ENCODE peak calls at places on chromosomes 5 and 9, in six cellular contexts. Q, O, D, S, T and R are unnamed samples.

GRCh38 chr5:113806250-113806649 is 292.8 kb downstream of the YTHDC2 start:
- DNase-seq in S (no peak), O (no peak), D (peak; percentile 32), T (no peak), Q (no peak), R (peak; percentile 45)

GRCh38 chr5:162888268-162888667 is 549.1 kb upstream of the CCNG1 start:
- DNase-seq in T (no peak), Q (no peak), D (no peak), S (no peak), O (no peak), R (peak; percentile 43)

GRCh38 chr5:173670130-173670591 is 53.7 kb upstream of the BOD1 start:
- DNase-seq in O (no peak), S (no peak), T (no peak), D (peak; percentile 9), Q (no peak), R (no peak)

GRCh38 chr9:33416996-33417395 is 14.6 kb upstream of the AQP7 start:
- DNase-seq in S (no peak), D (no peak), T (peak; percentile 38), Q (no peak), O (no peak), R (no peak)

GRCh38 chr5:141832131-141832530 is 46.1 kb downstream of the PCDH1 start:
- DNase-seq in Q (no peak), T (no peak), O (no peak), S (no peak), D (no peak), R (no peak)

GRCh38 chr5:111734013-111734412 is 23.0 kb downstream of the NREP start:
- DNase-seq in T (no peak), O (no peak), D (peak; percentile 38), S (peak; percentile 32), Q (peak; percentile 53), R (no peak)

GRCh38 chr5:137142371-137143243 is 356.5 kb downstream of the SPOCK1 start:
- DNase-seq in T (no peak), S (no peak), D (peak; percentile 96), O (peak; percentile 21), Q (peak; percentile 69), R (peak; percentile 50)

GRCh38 chr9:133680250-133680975 is 44.2 kb downstream of the DBH start:
- DNase-seq in S (no peak), O (no peak), T (no peak), Q (no peak), D (no peak), R (no peak)

GRCh38 chr9:5479994-5480694 is 29.8 kb downstream of the CD274 start:
- DNase-seq in Q (no peak), T (no peak), S (no peak), D (no peak), O (no peak), R (no peak)

GRCh38 chr5:3359642-3360041 is 236.0 kb upstream of the IRX1 start:
- DNase-seq in O (no peak), Q (no peak), D (no peak), T (no peak), S (no peak), R (no peak)

GRCh38 chr5:72109625-72110024 is 2.4 kb downstream of the MAP1B start:
- DNase-seq in S (no peak), O (peak; percentile 18), Q (peak; percentile 31), T (no peak), D (no peak), R (no peak)

GRCh38 chr9:98159790-98160189 is 32.6 kb downstream of the CORO2A start:
- DNase-seq in T (no peak), Q (no peak), D (no peak), O (no peak), S (no peak), R (no peak)

GRCh38 chr9:128169925-128170324 is 9.9 kb downstream of the BBLN start:
- DNase-seq in D (no peak), S (no peak), T (no peak), Q (no peak), O (no peak), R (no peak)